ENCODE peak calls at places on chromosomes 12 and 14, in four cellular contexts. L is left ventricle myocardium inferior, F is adrenal gland, T is cardiac fibroblast. Y is an unnamed sample.

GRCh38 chr14:61188936-61189808 is 92.0 kb downstream of the TMEM30B start:
- DNase-seq in T (peak), F (peak), L (peak), Y (peak)

GRCh38 chr14:89262041-89262440 is 155.0 kb downstream of the FOXN3 start:
- DNase-seq in L (no peak), F (no peak), T (no peak), Y (no peak)

GRCh38 chr12:108838194-108839010 is 19.0 kb downstream of the SSH1 start:
- DNase-seq in L (peak), F (peak), T (peak), Y (peak)

GRCh38 chr12:7091660-7092228 is 501 bp downstream of the C1R start:
- DNase-seq in T (peak), L (peak), F (peak), Y (no peak)

GRCh38 chr12:9925746-9926393 is 6.3 kb downstream of the CLEC2A start:
- DNase-seq in L (no peak), F (no peak), T (peak), Y (peak)

GRCh38 chr12:6766651-6767300 is 613 bp downstream of the PTMS start:
- DNase-seq in L (peak), T (peak), F (peak), Y (peak)

GRCh38 chr12:58931518-58931917 is 11.2 kb upstream of the LRIG3 start:
- DNase-seq in L (no peak), T (no peak), F (no peak), Y (no peak)

GRCh38 chr12:111780166-111780565 is 13.4 kb downstream of the ALDH2 start:
- DNase-seq in L (no peak), T (no peak), F (no peak), Y (no peak)

GRCh38 chr12:121989951-121990647 is 31.6 kb upstream of the BCL7A start:
- DNase-seq in L (no peak), T (no peak), F (no peak), Y (no peak)

GRCh38 chr12:40999212-40999611 is 188.9 kb upstream of the PDZRN4 start:
- DNase-seq in F (no peak), L (no peak), T (no peak), Y (peak)

GRCh38 chr12:112149596-112149995 is 24.2 kb downstream of the TRAFD1 start:
- DNase-seq in T (no peak), F (peak), L (no peak), Y (no peak)

GRCh38 chr12:127292736-127293135 is 974.2 kb upstream of the TMEM132C start:
- DNase-seq in T (no peak), F (no peak), L (no peak), Y (no peak)

GRCh38 chr12:127296591-127296990 is 970.4 kb upstream of the TMEM132C start:
- DNase-seq in L (no peak), F (peak), T (no peak), Y (no peak)

GRCh38 chr12:127295630-127296029 is 971.3 kb upstream of the TMEM132C start:
- DNase-seq in F (peak), L (no peak), T (no peak), Y (no peak)

GRCh38 chr12:127294651-127295205 is 972.2 kb upstream of the TMEM132C start:
- DNase-seq in L (no peak), F (peak), T (no peak), Y (no peak)

DNA sequence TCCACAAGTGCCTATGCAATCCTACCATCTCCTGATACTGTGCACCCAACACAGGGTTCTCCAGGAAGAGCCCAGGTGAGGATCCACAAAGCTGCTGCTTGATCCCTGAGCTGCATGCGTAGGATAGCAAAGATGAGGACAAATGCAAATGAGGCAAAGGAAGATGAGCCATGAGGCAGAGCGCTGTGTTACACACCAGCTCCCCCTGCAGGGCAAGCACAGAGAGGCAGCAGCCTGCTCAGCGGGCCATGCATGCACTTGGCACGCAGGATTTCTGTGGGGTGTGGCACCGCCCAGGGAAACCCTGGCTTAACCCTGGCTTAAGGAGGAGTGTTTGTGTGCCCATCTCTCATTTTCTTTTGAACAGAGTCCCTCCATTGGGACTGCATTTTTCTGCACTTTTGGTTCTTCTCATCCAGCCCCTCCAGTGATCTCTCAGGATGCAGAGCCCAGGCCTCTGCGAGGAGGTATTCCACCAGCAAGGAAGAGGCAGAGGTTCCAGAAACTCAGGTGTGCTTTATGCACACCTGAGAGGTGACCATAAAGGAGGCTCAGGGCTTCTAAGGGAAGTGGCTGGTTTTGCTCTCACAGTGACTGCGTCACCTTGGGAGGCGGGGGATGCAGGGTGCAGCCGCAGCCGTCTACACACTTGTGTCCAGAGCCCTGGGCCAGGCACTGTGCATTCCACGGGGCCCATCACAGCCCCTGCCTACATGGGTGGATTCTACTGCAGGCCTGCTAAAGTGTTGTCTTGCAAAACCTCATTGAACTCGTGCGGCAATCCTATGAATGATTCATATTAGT is 973.3 kb upstream of the TMEM132C start:
- DNase-seq in F (peak), T (peak), L (peak), Y (peak)
- TF ChIP-seq CTCF in F (peak), T (peak), L (peak), Y (peak)

DNA sequence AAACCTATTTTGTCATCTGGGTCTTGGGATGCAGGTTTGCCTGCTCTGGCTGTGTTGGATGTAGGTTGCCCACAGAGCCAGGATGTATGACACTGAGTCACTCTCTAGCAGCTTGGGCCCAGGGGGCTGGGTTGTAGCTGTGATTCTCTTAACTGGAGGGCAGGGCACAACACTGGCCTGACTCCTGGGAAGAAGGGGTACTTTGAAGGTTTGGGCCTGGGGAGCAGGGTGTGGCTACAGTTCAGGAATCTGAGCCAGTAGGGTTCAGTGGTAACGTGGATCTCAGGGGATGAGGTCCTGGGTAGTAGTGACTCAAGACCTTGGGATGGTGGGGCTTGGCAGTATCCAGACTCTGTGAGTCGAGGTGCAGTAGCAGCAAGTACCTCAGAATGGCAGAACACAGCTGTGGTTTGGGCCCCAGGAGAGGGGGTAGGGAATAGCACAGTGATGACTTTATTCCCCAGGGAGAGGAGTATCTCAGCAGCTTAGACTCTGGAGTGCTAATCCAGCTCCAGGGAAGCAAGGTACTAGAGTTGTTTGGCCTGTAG is 25.7 kb downstream of the TBC1D15 start:
- DNase-seq in F (no peak), L (no peak), T (peak), Y (peak)
- TF ChIP-seq CTCF in F (no peak), L (no peak), T (no peak), Y (no peak)

GRCh38 chr14:63853831-63854293 is 1.1 kb downstream of the SYNE2 start:
- DNase-seq in L (peak), T (peak), F (peak), Y (peak)

GRCh38 chr14:63854330-63854729 is 1.5 kb downstream of the SYNE2 start:
- DNase-seq in T (no peak), F (no peak), L (no peak), Y (no peak)

GRCh38 chr14:63852817-63853730 is at the start of gene SYNE2:
- DNase-seq in T (peak), F (peak), L (peak), Y (peak)

GRCh38 chr14:63855272-63855671 is 2.5 kb downstream of the SYNE2 start:
- DNase-seq in L (no peak), T (no peak), F (no peak), Y (no peak)

DNA sequence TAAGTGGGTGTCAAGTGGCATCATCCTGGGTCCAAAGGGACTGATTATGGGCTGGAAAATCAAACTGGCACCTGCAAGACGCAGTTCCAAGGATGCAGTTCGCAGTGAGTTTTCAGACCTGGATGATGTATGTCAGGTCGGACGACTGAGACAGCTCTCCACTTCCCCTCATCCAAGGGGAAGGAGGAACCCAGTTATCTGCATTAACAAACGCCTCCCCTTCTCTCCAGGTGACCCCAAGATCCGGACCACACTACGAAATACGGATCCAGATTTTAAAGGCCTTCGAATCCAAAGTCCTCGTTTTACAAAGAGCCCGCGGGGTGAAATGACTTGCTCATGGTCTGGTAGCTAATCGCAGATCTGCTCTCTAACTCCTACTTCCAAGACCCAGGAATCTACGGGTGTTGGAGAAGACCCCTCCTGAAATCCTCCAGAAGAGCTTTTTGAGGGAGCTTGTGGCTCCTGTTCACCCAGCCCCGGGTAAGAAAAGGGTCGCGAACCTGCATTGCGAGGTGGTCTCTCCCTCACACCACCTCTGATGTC is 460 bp upstream of the SYNE2 start:
- DNase-seq in L (no peak), T (peak), F (no peak), Y (peak)
- TF ChIP-seq CTCF in L (no peak), T (no peak), F (no peak), Y (no peak)

DNA sequence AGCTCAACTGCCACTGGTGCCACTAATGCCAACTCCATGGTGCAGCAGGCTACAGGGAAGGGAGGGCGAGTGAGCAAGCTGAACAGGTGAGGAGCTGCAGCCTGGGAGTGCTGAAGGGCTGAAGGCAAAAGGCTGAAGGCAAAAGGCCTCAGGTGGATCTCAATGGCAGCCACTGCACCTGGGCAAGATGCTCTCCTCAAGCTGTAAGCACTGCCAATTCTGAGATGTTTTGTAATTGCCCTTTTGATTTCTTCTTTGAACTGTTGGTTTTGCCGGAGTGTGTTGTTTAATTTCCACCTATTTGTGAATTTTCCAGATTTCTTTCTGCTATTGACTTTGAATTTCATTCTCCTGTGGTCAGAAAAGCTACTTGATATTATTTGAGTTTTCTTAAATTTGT is 97.6 kb downstream of the PIK3C2G start:
- DNase-seq in F (no peak), T (no peak), L (no peak), Y (no peak)
- TF ChIP-seq CTCF in F (no peak), T (no peak), L (no peak), Y (no peak)

DNA sequence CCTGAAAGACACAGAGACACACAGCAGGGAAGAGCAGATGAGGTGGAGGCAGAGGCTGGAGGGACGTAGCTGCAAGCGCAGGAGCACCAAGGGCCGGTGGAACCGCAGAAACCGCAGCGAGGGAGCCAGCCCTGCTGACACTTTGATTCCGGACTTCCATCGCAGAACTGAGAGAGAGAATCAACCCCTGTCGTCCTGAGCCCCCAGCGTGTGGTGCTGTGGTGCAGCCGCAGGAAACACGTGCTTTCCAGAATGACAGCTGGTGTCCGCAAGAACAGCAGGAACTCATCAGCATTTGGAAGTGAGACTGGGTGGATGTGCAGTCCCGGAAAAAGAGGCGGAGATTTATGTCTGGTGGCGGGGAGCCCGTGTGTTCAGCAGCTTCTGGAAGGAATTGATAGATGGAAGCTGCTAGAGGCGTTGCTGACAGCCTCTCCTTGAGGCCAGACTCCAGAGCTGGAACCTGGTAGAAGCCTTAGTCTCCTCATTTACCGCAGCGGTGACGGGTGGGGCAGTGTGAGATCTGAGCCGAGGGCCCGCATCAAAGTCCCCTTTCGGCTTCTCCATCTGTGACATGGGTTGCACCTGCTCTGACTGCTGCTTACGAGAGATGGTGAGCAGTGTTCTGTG is 21.9 kb upstream of the KLC1 start:
- DNase-seq in T (peak), F (peak), L (peak), Y (peak)
- TF ChIP-seq CTCF in T (peak), F (no peak), L (peak), Y (peak)

DNA sequence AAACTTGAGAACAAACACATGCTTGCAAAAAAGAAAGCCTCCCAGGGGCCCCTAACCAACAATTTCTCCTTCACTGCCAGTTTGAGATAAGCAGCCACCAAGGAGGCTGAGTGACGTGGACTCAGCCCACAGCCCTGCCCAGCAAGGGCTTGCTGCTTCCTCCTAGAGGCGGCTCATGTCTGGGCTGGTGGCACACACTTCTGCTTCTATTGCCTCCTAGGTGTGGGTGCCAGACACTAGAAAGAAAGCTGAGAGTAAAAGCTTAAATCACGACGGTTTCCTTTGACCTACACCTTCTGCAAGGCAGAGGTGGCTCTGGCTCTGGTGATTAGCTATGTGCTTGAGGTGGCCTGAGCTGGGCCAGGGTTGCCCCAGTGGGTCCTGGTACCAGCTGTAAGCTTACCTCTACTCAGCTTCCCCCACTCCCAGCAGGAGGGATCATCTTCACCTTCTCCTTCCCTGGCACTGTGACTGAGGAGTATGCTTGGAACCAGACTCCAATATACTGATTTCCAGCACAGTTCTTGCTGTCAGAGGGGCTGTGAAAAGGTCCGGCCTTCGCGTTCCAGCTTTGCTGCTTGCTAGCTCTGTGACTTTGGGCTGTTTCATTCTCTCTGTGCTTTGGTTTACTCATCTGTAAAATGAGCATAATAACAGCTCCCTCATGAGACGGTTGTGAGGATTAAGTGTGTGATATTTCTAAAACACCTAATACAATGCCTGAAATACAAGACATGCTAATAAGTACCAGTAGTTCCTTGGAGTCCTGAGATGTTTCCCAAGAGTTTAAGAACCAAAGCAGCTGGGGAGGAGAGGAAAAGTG is 89.7 kb upstream of the PARP11 start:
- DNase-seq in F (no peak), T (no peak), L (no peak), Y (no peak)
- TF ChIP-seq CTCF in F (no peak), T (no peak), L (no peak), Y (no peak)

DNA sequence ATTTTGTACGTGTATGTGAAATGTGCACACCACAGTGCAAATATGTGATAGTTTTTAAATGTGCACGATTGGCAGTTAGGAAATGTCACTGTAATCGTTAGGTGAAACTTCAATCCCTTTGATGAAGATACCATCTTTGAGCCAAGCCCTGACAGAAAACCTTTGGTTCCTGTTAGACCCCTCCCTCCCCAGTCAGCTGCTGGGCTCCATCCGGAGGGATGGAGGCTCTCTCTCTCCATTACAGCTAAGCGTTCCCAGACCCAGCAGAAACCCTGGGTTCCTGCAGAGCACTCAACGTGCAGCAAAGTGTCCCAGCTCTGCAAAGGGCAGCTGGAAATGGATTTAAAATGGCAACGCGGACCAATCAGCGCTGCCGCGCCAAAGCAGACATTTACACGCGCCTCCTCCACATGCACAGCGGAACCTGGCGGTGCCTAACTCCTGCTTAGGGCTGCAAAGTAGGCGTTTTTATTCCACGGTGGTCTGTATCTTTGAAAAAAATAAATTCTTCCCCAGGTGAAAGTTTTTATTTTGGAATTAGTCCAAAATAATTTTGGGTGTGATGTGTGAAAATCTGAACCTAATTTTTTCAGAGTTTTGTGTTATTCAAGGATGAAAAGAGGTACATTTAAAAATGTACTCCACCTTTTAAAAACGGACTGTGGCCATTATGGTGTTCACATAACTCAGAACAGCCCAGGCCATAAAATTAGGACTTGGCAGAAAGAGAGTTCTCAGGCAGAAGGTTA is 1.4 kb upstream of the HMGA2 start:
- DNase-seq in L (no peak), F (no peak), T (peak), Y (peak)
- TF ChIP-seq CTCF in L (no peak), F (no peak), T (no peak), Y (peak)

DNA sequence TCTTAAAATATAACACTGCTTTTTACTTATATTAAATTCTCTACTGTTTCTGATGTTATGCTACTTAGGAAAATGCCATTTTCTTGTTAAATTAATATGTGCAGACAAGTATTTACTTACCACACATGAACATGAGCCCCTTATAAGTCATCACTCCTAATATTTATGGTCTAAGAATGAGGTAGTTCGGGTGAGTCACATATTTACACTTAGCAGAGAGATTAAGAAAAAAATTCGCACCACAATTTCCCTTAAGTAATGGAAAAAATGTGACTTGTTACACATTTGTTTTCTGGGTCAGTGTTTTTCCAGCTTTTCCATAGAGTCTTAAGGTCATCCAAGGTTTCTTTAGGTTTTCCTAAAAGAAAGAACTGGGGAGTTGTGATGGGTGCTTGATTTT is 68.4 kb downstream of the RERG start:
- DNase-seq in T (peak), L (no peak), F (no peak), Y (peak)
- TF ChIP-seq CTCF in T (no peak), L (no peak), F (no peak), Y (no peak)

Y was measured in choroid plexus epithelial cell.